ENCODE peak calls at places on chromosomes 7 and 10, in seven cellular contexts. X is fibroblast of the aortic adventitia, T is endodermal cell, E is Caco-2, W is BJ, G is body of pancreas, Y is HL-60. M is an unnamed sample.

GRCh38 chr7:18179058-18179457 is 151.4 kb upstream of the PRPS1L1 start:
- DNase-seq in X (peak; percentile 5), W (no peak), G (no peak), E (no peak), Y (no peak), T (no peak), M (no peak)

GRCh38 chr7:24042028-24042427 is 242.0 kb upstream of the NPY start:
- DNase-seq in G (no peak), T (no peak), Y (no peak), W (no peak), E (no peak), X (no peak), M (no peak)

GRCh38 chr7:80916770-80917681 is 1.8 kb downstream of the SEMA3C start:
- DNase-seq in E (no peak), W (no peak), G (no peak), T (no peak), Y (no peak), X (peak; percentile 83), M (no peak)

GRCh38 chr10:131224106-131224505 is 87.4 kb downstream of the TCERG1L start:
- DNase-seq in G (no peak), T (no peak), W (no peak), X (no peak), E (no peak), Y (no peak), M (no peak)

GRCh38 chr7:39667354-39667923 is 44.1 kb downstream of the RALA start:
- DNase-seq in E (no peak), Y (no peak), X (no peak), G (no peak), W (no peak), T (no peak), M (no peak)

GRCh38 chr10:103102195-103102594 is 90.9 kb downstream of the NT5C2 start:
- DNase-seq in E (no peak), Y (no peak), T (no peak), G (no peak), W (no peak), X (no peak), M (no peak)

GRCh38 chr10:112679392-112679791 is 232.4 kb downstream of the VTI1A start:
- DNase-seq in G (no peak), W (no peak), T (no peak), X (no peak), E (no peak), Y (no peak), M (no peak)

GRCh38 chr7:156156734-156157408 is 344.6 kb upstream of the SHH start:
- DNase-seq in G (peak; percentile 56), Y (no peak), T (peak; percentile 87), W (no peak), X (no peak), E (peak; percentile 57), M (no peak)

GRCh38 chr7:43465581-43466554 is 117.0 kb upstream of the STK17A start:
- DNase-seq in G (no peak), T (no peak), W (no peak), X (no peak), Y (no peak), E (no peak), M (no peak)

GRCh38 chr10:22849077-22849810 is 78.6 kb upstream of the ARMC3 start:
- DNase-seq in G (peak; percentile 84), T (no peak), W (no peak), Y (no peak), E (no peak), X (peak; percentile 55), M (no peak)

GRCh38 chr10:100569687-100570517 is 34.2 kb downstream of the HIF1AN start:
- DNase-seq in E (no peak), Y (no peak), W (no peak), X (no peak), G (peak; percentile 45), T (peak; percentile 80), M (no peak)

GRCh38 chr10:108031505-108031904 is 867.0 kb upstream of the SORCS1 start:
- DNase-seq in T (no peak), Y (no peak), E (no peak), G (no peak), W (no peak), X (no peak), M (no peak)

GRCh38 chr7:81150951-81151361 is 232.1 kb upstream of the SEMA3C start:
- DNase-seq in G (no peak), T (no peak), X (no peak), Y (no peak), W (no peak), E (no peak), M (no peak)

GRCh38 chr7:22586806-22587180 is 86.8 kb upstream of the STEAP1B start:
- DNase-seq in X (peak; percentile 63), E (peak; percentile 59), Y (no peak), G (no peak), T (peak; percentile 78), W (no peak), M (no peak)

GRCh38 chr7:79272066-79272669 is 181.3 kb downstream of the MAGI2 start:
- DNase-seq in G (no peak), W (no peak), X (peak; percentile 74), Y (no peak), T (no peak), E (no peak), M (no peak)

GRCh38 chr7:2641406-2642393 is 9.9 kb downstream of the TTYH3 start:
- DNase-seq in E (no peak), Y (peak; percentile 82), X (peak; percentile 97), G (peak; percentile 84), T (peak; percentile 94), W (peak; percentile 89), M (peak; percentile 92)

GRCh38 chr7:92635538-92635937 is 45.3 kb upstream of the FAM133B start:
- DNase-seq in T (no peak), Y (no peak), G (no peak), E (no peak), W (no peak), X (no peak), M (no peak)

GRCh38 chr10:98033515-98033914 is 3.1 kb upstream of the CRTAC1 start:
- DNase-seq in W (no peak), G (no peak), E (no peak), X (no peak), T (no peak), Y (no peak), M (no peak)

GRCh38 chr7:1219516-1219915 is 13.2 kb upstream of the UNCX start:
- DNase-seq in Y (no peak), T (no peak), X (no peak), W (no peak), G (no peak), E (no peak), M (no peak)

GRCh38 chr7:24757799-24758275 is 573 bp upstream of the GSDME start:
- DNase-seq in T (no peak), W (peak; percentile 24), E (peak; percentile 56), X (peak; percentile 60), Y (no peak), G (peak; percentile 10), M (no peak)

GRCh38 chr7:18846765-18847215 is 270.6 kb downstream of the TWIST1 start:
- DNase-seq in T (no peak), E (no peak), W (peak; percentile 79), Y (no peak), X (peak; percentile 81), G (no peak), M (peak; percentile 76)

GRCh38 chr7:44408596-44408995 is 81.9 kb downstream of the NUDCD3 start:
- DNase-seq in G (no peak), Y (no peak), T (peak; percentile 71), X (no peak), W (no peak), E (no peak), M (no peak)

GRCh38 chr7:1818581-1819200 is 148.6 kb downstream of the ELFN1 start:
- DNase-seq in T (peak; percentile 35), G (no peak), E (no peak), W (no peak), Y (no peak), X (no peak), M (no peak)

GRCh38 chr7:99469381-99470065 is 3.2 kb upstream of the ZNF789 start:
- DNase-seq in T (peak; percentile 76), E (no peak), W (no peak), X (peak; percentile 18), G (no peak), Y (no peak), M (no peak)

DNA sequence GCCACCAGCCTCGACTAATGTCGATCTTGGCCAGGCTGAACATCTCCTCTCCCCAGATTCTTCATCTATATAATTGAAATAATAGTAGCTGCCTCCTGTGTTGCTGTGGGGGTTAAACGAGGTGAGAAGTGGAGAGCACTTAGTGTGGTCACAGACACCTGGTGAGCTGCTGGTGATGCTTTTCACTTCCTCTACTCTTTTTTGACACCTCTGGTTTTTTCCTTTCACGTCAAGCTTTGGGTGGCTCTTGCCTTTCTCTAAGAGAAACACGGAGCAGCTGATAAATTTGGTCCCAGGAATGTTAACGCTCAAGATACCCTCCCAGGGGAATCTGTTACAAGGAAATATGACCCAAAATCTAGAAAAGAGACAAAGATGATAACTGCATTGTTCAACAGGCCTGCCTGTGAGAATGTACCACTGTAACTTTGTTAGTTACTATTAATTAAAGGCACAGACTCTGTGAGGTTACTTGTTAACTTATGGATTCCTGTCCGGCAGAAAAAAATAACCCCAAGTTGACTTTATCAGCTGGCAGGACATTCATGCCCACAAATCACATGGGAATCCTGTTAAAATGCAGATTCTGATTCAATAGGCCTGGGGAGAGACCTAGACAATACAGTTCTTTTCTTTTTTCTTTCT is 9.5 kb upstream of the NPFFR1 start:
- DNase-seq in Y (no peak), W (no peak), X (no peak), T (peak; percentile 73), E (no peak), G (no peak), M (no peak)
- TF ChIP-seq CTCF in Y (no peak), W (no peak), X (no peak), T (no peak), E (no peak), G (no peak), M (no peak)

DNA sequence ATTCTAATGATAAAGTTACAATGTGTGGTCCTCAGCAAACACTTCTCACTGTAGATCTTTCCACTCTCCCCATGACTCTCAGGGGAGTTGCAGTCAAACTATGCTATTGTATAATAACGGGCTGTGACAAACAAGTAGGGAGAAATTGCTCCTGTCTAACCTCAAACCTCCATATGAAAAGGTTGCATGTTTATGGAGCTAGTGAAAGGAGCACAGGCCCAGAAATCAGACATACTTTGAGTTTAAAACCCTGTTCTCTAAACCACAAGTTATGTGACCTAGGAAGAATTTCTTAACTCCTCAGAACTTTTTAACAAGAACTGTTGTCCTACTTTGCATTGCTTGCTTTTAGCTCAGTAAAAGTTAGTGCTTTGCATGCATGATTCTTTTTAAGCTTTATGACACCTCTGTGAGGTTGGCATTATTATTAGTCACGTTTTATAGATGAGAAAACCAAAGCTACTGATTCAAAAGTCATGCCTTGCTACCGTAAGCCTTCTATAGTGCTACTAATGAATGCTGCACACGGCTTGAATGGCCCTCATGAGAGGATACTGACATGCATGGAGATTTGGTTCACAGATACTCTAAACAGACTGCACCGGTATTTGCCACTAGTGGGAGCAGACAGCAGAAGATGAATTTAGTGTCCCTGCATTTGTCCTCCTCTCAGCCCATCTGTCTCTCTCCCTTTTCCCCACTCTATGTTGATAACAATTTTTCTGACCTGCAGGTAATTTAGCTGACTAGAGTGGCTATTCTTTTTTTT is 129.5 kb upstream of the PCGF5 start:
- DNase-seq in Y (no peak), T (no peak), E (no peak), W (no peak), X (peak; percentile 6), G (no peak), M (peak; percentile 17)
- TF ChIP-seq CTCF in Y (no peak), T (peak; percentile 33), E (peak; percentile 0), W (peak; percentile 40), X (peak; percentile 30), G (no peak), M (peak; percentile 43)

GRCh38 chr10:73167557-73168485 is at the start of the genes ECD and FAM149B1:
- DNase-seq in G (peak; percentile 92), W (peak; percentile 64), T (peak; percentile 98), X (peak; percentile 93), E (peak; percentile 98), Y (peak; percentile 78), M (peak; percentile 61)
- TF ChIP-seq CTCF in G (peak; percentile 50), W (peak; percentile 20), T (peak; percentile 60), X (no peak), E (peak; percentile 55), Y (no peak), M (no peak)

GRCh38 chr10:26269754-26270153 is 53.2 kb downstream of the GAD2 start:
- DNase-seq in Y (no peak), W (no peak), E (no peak), X (peak; percentile 30), T (peak; percentile 54), G (no peak), M (peak; percentile 14)
- TF ChIP-seq CTCF in Y (no peak), W (no peak), E (peak; percentile 58), X (peak; percentile 4), T (peak; percentile 78), G (no peak), M (peak; percentile 47)

M was measured in AG09309.